ENCODE peak calls at places on chromosomes 3 and 15, in nine cellular contexts. F is neural progenitor cell; D is ELR; C is AG04450; I is A172; L is NCI-H1417; R is mucosa of gallbladder; G is ACHN; V is stimulated activated CD4-positive, alpha-beta T cell treated with anti-CD3 and anti-CD28 coated beads, Interleukin-15, amount 100 ng/mL, for 24 hours. Z is an unnamed sample.

GRCh38 chr15:95266481-95267061 is 1035.2 kb downstream of the MCTP2 start:
- DNase-seq in F (no peak), D (no peak), C (no peak), I (no peak), L (no peak), R (no peak), G (no peak), V (no peak), Z (no peak)

GRCh38 chr15:32669870-32670623 is 28.5 kb downstream of the SCG5 start:
- DNase-seq in F (peak), D (peak), C (no peak), I (no peak), L (peak), R (no peak), G (no peak), V (no peak), Z (no peak)

GRCh38 chr3:14886101-14886500 is 61.3 kb upstream of the NR2C2 start:
- DNase-seq in F (no peak), D (no peak), C (no peak), I (no peak), L (no peak), R (no peak), G (no peak), V (no peak), Z (no peak)

GRCh38 chr3:121723485-121723884 is 26.1 kb downstream of the GOLGB1 start:
- DNase-seq in F (no peak), D (no peak), C (no peak), I (no peak), L (no peak), R (no peak), G (no peak), V (no peak), Z (no peak)

GRCh38 chr3:15271785-15272381 is 60.5 kb downstream of the SH3BP5 start:
- DNase-seq in F (no peak), D (no peak), C (no peak), I (peak), L (no peak), R (no peak), G (no peak), V (peak), Z (no peak)

GRCh38 chr15:90869140-90869541 is 753 bp downstream of the FURIN start:
- DNase-seq in F (no peak), D (no peak), C (no peak), I (no peak), L (no peak), R (no peak), G (no peak), V (no peak), Z (no peak)

GRCh38 chr15:30953731-30954378 is 37.6 kb downstream of the MTMR10 start:
- DNase-seq in F (no peak), D (peak), C (peak), I (peak), L (no peak), R (no peak), G (peak), V (peak), Z (peak)

GRCh38 chr15:72982750-72983149 is 69.5 kb upstream of the NEO1 start:
- DNase-seq in F (no peak), D (no peak), C (no peak), I (no peak), L (no peak), R (no peak), G (no peak), V (no peak), Z (no peak)

GRCh38 chr15:92952451-92952850 is 52.3 kb downstream of the CHD2 start:
- DNase-seq in F (no peak), D (no peak), C (no peak), I (no peak), L (no peak), R (no peak), G (no peak), V (no peak), Z (no peak)

GRCh38 chr15:70017796-70018195 is 79.9 kb downstream of the TLE3 start:
- DNase-seq in F (no peak), D (no peak), C (no peak), I (no peak), L (no peak), R (no peak), G (no peak), V (no peak), Z (peak)

GRCh38 chr3:9826815-9827574 is 16.8 kb downstream of the RPUSD3 start:
- DNase-seq in F (peak), D (peak), C (no peak), I (peak), L (no peak), R (no peak), G (peak), V (peak), Z (no peak)

GRCh38 chr15:35092846-35093245 is 7.8 kb upstream of the NANOGP8 start:
- DNase-seq in F (no peak), D (no peak), C (no peak), I (no peak), L (no peak), R (no peak), G (no peak), V (no peak), Z (no peak)

GRCh38 chr3:159234306-159234705 is 432.5 kb downstream of the MFSD1 start:
- DNase-seq in F (no peak), D (peak), C (no peak), I (peak), L (no peak), R (no peak), G (no peak), V (no peak), Z (no peak)

GRCh38 chr3:27307566-27307965 is 61.6 kb downstream of the NEK10 start:
- DNase-seq in F (no peak), D (no peak), C (no peak), I (no peak), L (no peak), R (no peak), G (no peak), V (no peak), Z (no peak)

GRCh38 chr15:66580643-66581042 is 14.8 kb upstream of the LCTL start:
- DNase-seq in F (no peak), D (peak), C (no peak), I (peak), L (no peak), R (no peak), G (no peak), V (no peak), Z (no peak)

GRCh38 chr3:47475029-47475569 is 642 bp downstream of the SCAP start:
- DNase-seq in F (peak), D (peak), C (no peak), I (peak), L (peak), R (no peak), G (peak), V (peak), Z (no peak)